ENCODE peak calls at places on chromosomes 12 and 14, in five cellular contexts. T is suprapubic skin, X is tibial artery, W is NB4, V is endodermal cell. O is an unnamed sample.

GRCh38 chr12:41521872-41522379 is 333.8 kb downstream of the PDZRN4 start:
- DNase-seq in T (no peak), X (no peak), W (no peak), V (no peak), O (no peak)

GRCh38 chr14:70780396-70781075 is 28.8 kb downstream of the MAP3K9 start:
- DNase-seq in T (no peak), X (peak; percentile 73), W (peak; percentile 49), V (no peak), O (peak; percentile 85)

GRCh38 chr14:96574633-96575191 is 72.5 kb downstream of the PAPOLA start:
- DNase-seq in T (peak; percentile 62), X (no peak), W (no peak), V (no peak), O (no peak)

GRCh38 chr14:50943261-50943942 is 881 bp downstream of the PYGL start:
- DNase-seq in T (peak; percentile 81), X (peak; percentile 79), W (peak; percentile 52), V (peak; percentile 85), O (peak; percentile 61)

GRCh38 chr14:77206877-77207389 is 25.3 kb downstream of the TMEM63C start:
- DNase-seq in T (no peak), X (no peak), W (no peak), V (peak; percentile 82), O (no peak)

GRCh38 chr14:30303350-30303749 is 255.6 kb upstream of the G2E3 start:
- DNase-seq in T (no peak), X (no peak), W (no peak), V (no peak), O (no peak)

GRCh38 chr12:84638811-84639368 is 273.7 kb downstream of the SLC6A15 start:
- DNase-seq in T (no peak), X (no peak), W (no peak), V (no peak), O (no peak)

GRCh38 chr12:79127268-79127895 is 262.8 kb downstream of the SYT1 start:
- DNase-seq in T (no peak), X (no peak), W (peak; percentile 51), V (no peak), O (peak; percentile 29)

GRCh38 chr14:53306926-53307325 is 153.8 kb upstream of the DDHD1 start:
- DNase-seq in T (no peak), X (no peak), W (peak; percentile 24), V (no peak), O (no peak)

GRCh38 chr12:68962855-68963455 is 30.0 kb upstream of the CPM start:
- DNase-seq in T (no peak), X (no peak), W (no peak), V (no peak), O (no peak)

O was measured in Kasumi-1.